ENCODE peak calls at places on chromosomes 6 and 20, in ten cellular contexts. One of them, this sample, is unnamed.

GRCh38 chr6:160106010-160106409 is 15.6 kb upstream of the SLC22A1 start:
- DNase-seq in fibroblast of pulmonary artery: no peak
- DNase-seq in tibial artery: peak
- DNase-seq in ovary: no peak
- DNase-seq in Peyer's patch: no peak
- DNase-seq in GM06990: no peak
- DNase-seq in NB4: no peak
- DNase-seq in adrenal gland: no peak
- DNase-seq in PC-3: no peak
- DNase-seq in naive thymus-derived CD4-positive, alpha-beta T cell: no peak
- DNase-seq in this sample: no peak

GRCh38 chr6:168390746-168391400 is 50.1 kb upstream of the SMOC2 start:
- DNase-seq in fibroblast of pulmonary artery: no peak
- DNase-seq in tibial artery: peak
- DNase-seq in ovary: no peak
- DNase-seq in Peyer's patch: no peak
- DNase-seq in GM06990: no peak
- DNase-seq in NB4: no peak
- DNase-seq in adrenal gland: no peak
- DNase-seq in PC-3: no peak
- DNase-seq in naive thymus-derived CD4-positive, alpha-beta T cell: no peak
- DNase-seq in this sample: no peak

GRCh38 chr6:166955121-166955864 is 1.1 kb downstream of the RNASET2 start:
- DNase-seq in fibroblast of pulmonary artery: no peak
- DNase-seq in tibial artery: no peak
- DNase-seq in ovary: no peak
- DNase-seq in Peyer's patch: peak
- DNase-seq in GM06990: peak
- DNase-seq in NB4: peak
- DNase-seq in adrenal gland: peak
- DNase-seq in PC-3: peak
- DNase-seq in naive thymus-derived CD4-positive, alpha-beta T cell: peak
- DNase-seq in this sample: no peak

GRCh38 chr6:109351231-109352132 is 30.8 kb downstream of the CD164 start:
- DNase-seq in fibroblast of pulmonary artery: peak
- DNase-seq in tibial artery: no peak
- DNase-seq in ovary: no peak
- DNase-seq in Peyer's patch: no peak
- DNase-seq in GM06990: no peak
- DNase-seq in NB4: no peak
- DNase-seq in adrenal gland: peak
- DNase-seq in PC-3: no peak
- DNase-seq in naive thymus-derived CD4-positive, alpha-beta T cell: no peak
- DNase-seq in this sample: no peak

GRCh38 chr6:31825553-31825952 is 2.0 kb upstream of the HSPA1B start:
- DNase-seq in fibroblast of pulmonary artery: no peak
- DNase-seq in tibial artery: no peak
- DNase-seq in ovary: no peak
- DNase-seq in Peyer's patch: no peak
- DNase-seq in GM06990: no peak
- DNase-seq in NB4: no peak
- DNase-seq in adrenal gland: no peak
- DNase-seq in PC-3: no peak
- DNase-seq in naive thymus-derived CD4-positive, alpha-beta T cell: no peak
- DNase-seq in this sample: no peak

GRCh38 chr6:42419490-42420280 is 32.0 kb downstream of the TRERF1 start:
- DNase-seq in fibroblast of pulmonary artery: no peak
- DNase-seq in tibial artery: no peak
- DNase-seq in ovary: no peak
- DNase-seq in Peyer's patch: no peak
- DNase-seq in GM06990: no peak
- DNase-seq in NB4: no peak
- DNase-seq in adrenal gland: peak
- DNase-seq in PC-3: no peak
- DNase-seq in naive thymus-derived CD4-positive, alpha-beta T cell: no peak
- DNase-seq in this sample: no peak

GRCh38 chr6:165376100-165376499 is 66.7 kb upstream of the C6orf118 start:
- DNase-seq in fibroblast of pulmonary artery: no peak
- DNase-seq in tibial artery: no peak
- DNase-seq in ovary: no peak
- DNase-seq in Peyer's patch: no peak
- DNase-seq in GM06990: no peak
- DNase-seq in NB4: no peak
- DNase-seq in adrenal gland: no peak
- DNase-seq in PC-3: no peak
- DNase-seq in naive thymus-derived CD4-positive, alpha-beta T cell: no peak
- DNase-seq in this sample: no peak

GRCh38 chr20:62202676-62203377 is 17.3 kb downstream of the HRH3 start:
- DNase-seq in fibroblast of pulmonary artery: no peak
- DNase-seq in tibial artery: no peak
- DNase-seq in ovary: peak
- DNase-seq in Peyer's patch: no peak
- DNase-seq in GM06990: no peak
- DNase-seq in NB4: no peak
- DNase-seq in adrenal gland: no peak
- DNase-seq in PC-3: no peak
- DNase-seq in naive thymus-derived CD4-positive, alpha-beta T cell: no peak
- DNase-seq in this sample: no peak

GRCh38 chr6:10901751-10902150 is 14.9 kb downstream of the SYCP2L start:
- DNase-seq in fibroblast of pulmonary artery: no peak
- DNase-seq in tibial artery: no peak
- DNase-seq in ovary: no peak
- DNase-seq in Peyer's patch: peak
- DNase-seq in GM06990: peak
- DNase-seq in NB4: peak
- DNase-seq in adrenal gland: no peak
- DNase-seq in PC-3: no peak
- DNase-seq in naive thymus-derived CD4-positive, alpha-beta T cell: no peak
- DNase-seq in this sample: no peak

GRCh38 chr6:126015869-126016268 is 29.5 kb downstream of the TRMT11 start:
- DNase-seq in fibroblast of pulmonary artery: no peak
- DNase-seq in tibial artery: no peak
- DNase-seq in ovary: no peak
- DNase-seq in Peyer's patch: no peak
- DNase-seq in GM06990: no peak
- DNase-seq in NB4: no peak
- DNase-seq in adrenal gland: no peak
- DNase-seq in PC-3: peak
- DNase-seq in naive thymus-derived CD4-positive, alpha-beta T cell: no peak
- DNase-seq in this sample: no peak

GRCh38 chr6:90294614-90294988 is 2.0 kb downstream of the BACH2 start:
- DNase-seq in fibroblast of pulmonary artery: no peak
- DNase-seq in tibial artery: no peak
- DNase-seq in ovary: peak
- DNase-seq in Peyer's patch: peak
- DNase-seq in GM06990: no peak
- DNase-seq in NB4: no peak
- DNase-seq in adrenal gland: no peak
- DNase-seq in PC-3: no peak
- DNase-seq in naive thymus-derived CD4-positive, alpha-beta T cell: peak
- DNase-seq in this sample: no peak

GRCh38 chr20:49672109-49672681 is 41.5 kb downstream of the B4GALT5 start:
- DNase-seq in fibroblast of pulmonary artery: no peak
- DNase-seq in tibial artery: no peak
- DNase-seq in ovary: no peak
- DNase-seq in Peyer's patch: no peak
- DNase-seq in GM06990: no peak
- DNase-seq in NB4: no peak
- DNase-seq in adrenal gland: no peak
- DNase-seq in PC-3: no peak
- DNase-seq in naive thymus-derived CD4-positive, alpha-beta T cell: no peak
- DNase-seq in this sample: no peak

GRCh38 chr20:49674383-49675352 is 39.0 kb downstream of the B4GALT5 start:
- DNase-seq in fibroblast of pulmonary artery: peak
- DNase-seq in tibial artery: no peak
- DNase-seq in ovary: no peak
- DNase-seq in Peyer's patch: no peak
- DNase-seq in GM06990: no peak
- DNase-seq in NB4: no peak
- DNase-seq in adrenal gland: no peak
- DNase-seq in PC-3: peak
- DNase-seq in naive thymus-derived CD4-positive, alpha-beta T cell: no peak
- DNase-seq in this sample: no peak

GRCh38 chr20:49676581-49677291 is 36.9 kb downstream of the B4GALT5 start:
- DNase-seq in fibroblast of pulmonary artery: peak
- DNase-seq in tibial artery: no peak
- DNase-seq in ovary: no peak
- DNase-seq in Peyer's patch: peak
- DNase-seq in GM06990: peak
- DNase-seq in NB4: peak
- DNase-seq in adrenal gland: no peak
- DNase-seq in PC-3: peak
- DNase-seq in naive thymus-derived CD4-positive, alpha-beta T cell: no peak
- DNase-seq in this sample: no peak

GRCh38 chr20:49677777-49678758 is 35.6 kb downstream of the B4GALT5 start:
- DNase-seq in fibroblast of pulmonary artery: no peak
- DNase-seq in tibial artery: no peak
- DNase-seq in ovary: no peak
- DNase-seq in Peyer's patch: no peak
- DNase-seq in GM06990: no peak
- DNase-seq in NB4: no peak
- DNase-seq in adrenal gland: peak
- DNase-seq in PC-3: peak
- DNase-seq in naive thymus-derived CD4-positive, alpha-beta T cell: no peak
- DNase-seq in this sample: no peak

DNA sequence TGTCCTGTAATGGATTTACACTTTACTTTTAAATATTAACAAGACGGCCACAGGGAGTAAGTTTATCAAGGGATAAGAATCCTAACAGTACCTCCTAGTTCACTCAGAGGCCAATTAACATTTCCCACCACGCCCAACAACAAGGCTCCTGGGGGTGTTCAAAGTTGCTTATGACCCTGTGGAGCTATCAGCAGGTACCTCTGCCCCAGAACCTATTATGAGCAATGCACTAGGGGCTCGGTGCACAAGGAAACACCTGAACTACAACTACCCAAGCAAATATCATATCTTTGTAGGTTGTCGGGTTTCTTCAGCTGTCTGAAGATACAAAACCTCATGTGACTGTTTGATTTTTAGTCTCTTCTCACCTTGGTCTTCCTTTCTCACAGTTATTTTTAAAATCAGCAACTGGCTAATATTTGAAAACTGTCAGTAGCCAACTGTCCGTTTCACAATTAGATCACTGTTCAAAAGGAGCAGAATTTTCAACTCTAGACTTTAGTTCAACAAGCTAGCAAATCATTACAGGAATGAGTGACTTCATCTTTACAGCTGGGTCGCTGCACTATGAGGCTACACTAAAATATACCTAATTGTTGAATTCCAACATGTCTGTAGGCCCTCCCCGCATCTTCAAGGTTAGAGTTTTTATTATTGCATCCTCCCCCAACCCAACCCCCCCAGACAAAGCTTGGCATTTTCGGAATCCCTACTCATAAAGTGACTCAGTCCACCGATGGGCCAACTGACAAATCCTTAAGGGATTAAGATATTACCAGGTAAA is 38.1 kb downstream of the B4GALT5 start:
- DNase-seq in fibroblast of pulmonary artery: no peak
- DNase-seq in tibial artery: no peak
- DNase-seq in ovary: no peak
- DNase-seq in Peyer's patch: no peak
- DNase-seq in GM06990: peak
- DNase-seq in NB4: no peak
- DNase-seq in adrenal gland: no peak
- DNase-seq in PC-3: peak
- DNase-seq in naive thymus-derived CD4-positive, alpha-beta T cell: no peak
- DNase-seq in this sample: no peak
- H3K4me3 ChIP-seq in fibroblast of pulmonary artery: no peak
- H3K4me3 ChIP-seq in tibial artery: no peak
- H3K4me3 ChIP-seq in ovary: no peak
- H3K4me3 ChIP-seq in Peyer's patch: peak
- H3K4me3 ChIP-seq in GM06990: no peak
- H3K4me3 ChIP-seq in NB4: no peak
- H3K4me3 ChIP-seq in adrenal gland: no peak
- H3K4me3 ChIP-seq in PC-3: peak
- H3K4me3 ChIP-seq in naive thymus-derived CD4-positive, alpha-beta T cell: no peak
- H3K4me3 ChIP-seq in this sample: no peak

DNA sequence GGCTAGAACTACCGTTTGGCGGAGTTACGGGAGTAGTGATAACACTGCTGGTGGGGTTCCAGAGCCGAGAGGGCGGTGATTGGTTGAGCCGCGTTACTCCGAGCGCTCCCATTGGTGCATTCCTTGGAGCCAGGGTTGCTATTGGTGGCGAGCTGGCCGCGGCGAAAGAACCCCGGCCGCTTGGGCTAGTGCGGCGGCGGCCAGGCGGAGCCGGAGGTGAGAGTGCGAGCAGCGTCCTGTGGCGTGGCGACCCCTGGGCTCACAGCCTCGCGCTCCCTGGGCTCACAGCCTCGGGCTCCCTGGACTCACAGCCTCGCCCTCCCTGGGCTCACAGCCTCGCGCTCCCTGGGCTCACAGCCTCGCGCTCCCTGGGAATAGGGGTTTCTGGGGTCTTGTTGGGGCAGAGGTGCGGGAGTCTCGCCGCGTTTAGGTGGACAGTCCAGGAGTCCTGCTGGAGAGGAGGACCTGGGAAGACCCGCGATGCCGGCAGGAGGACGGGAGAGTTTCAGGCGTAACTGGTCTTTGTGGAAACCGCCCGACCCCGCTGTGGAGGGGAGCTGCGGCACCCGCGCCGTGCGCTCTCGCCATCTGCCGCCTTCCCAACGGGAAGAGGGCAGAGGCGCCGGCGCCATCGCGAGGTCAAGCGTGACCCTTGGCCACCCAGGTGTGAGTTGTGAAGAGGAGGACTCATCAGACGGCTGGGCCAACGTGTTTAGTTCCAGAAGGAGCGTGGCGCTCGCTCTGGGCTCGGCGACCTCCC is 12.2 kb downstream of the PRDM13 start:
- DNase-seq in fibroblast of pulmonary artery: no peak
- DNase-seq in tibial artery: no peak
- DNase-seq in ovary: no peak
- DNase-seq in Peyer's patch: no peak
- DNase-seq in GM06990: no peak
- DNase-seq in NB4: no peak
- DNase-seq in adrenal gland: no peak
- DNase-seq in PC-3: no peak
- DNase-seq in naive thymus-derived CD4-positive, alpha-beta T cell: no peak
- DNase-seq in this sample: no peak
- H3K4me3 ChIP-seq in fibroblast of pulmonary artery: no peak
- H3K4me3 ChIP-seq in tibial artery: no peak
- H3K4me3 ChIP-seq in ovary: no peak
- H3K4me3 ChIP-seq in Peyer's patch: no peak
- H3K4me3 ChIP-seq in GM06990: no peak
- H3K4me3 ChIP-seq in NB4: no peak
- H3K4me3 ChIP-seq in adrenal gland: no peak
- H3K4me3 ChIP-seq in PC-3: no peak
- H3K4me3 ChIP-seq in naive thymus-derived CD4-positive, alpha-beta T cell: no peak
- H3K4me3 ChIP-seq in this sample: no peak

GRCh38 chr20:9253140-9253539 is 184.3 kb downstream of the PLCB4 start:
- DNase-seq in fibroblast of pulmonary artery: no peak
- DNase-seq in tibial artery: no peak
- DNase-seq in ovary: no peak
- DNase-seq in Peyer's patch: no peak
- DNase-seq in GM06990: no peak
- DNase-seq in NB4: no peak
- DNase-seq in adrenal gland: no peak
- DNase-seq in PC-3: no peak
- DNase-seq in naive thymus-derived CD4-positive, alpha-beta T cell: no peak
- DNase-seq in this sample: no peak
- H3K4me3 ChIP-seq in fibroblast of pulmonary artery: no peak
- H3K4me3 ChIP-seq in tibial artery: no peak
- H3K4me3 ChIP-seq in ovary: no peak
- H3K4me3 ChIP-seq in Peyer's patch: no peak
- H3K4me3 ChIP-seq in GM06990: no peak
- H3K4me3 ChIP-seq in NB4: no peak
- H3K4me3 ChIP-seq in adrenal gland: no peak
- H3K4me3 ChIP-seq in PC-3: no peak
- H3K4me3 ChIP-seq in naive thymus-derived CD4-positive, alpha-beta T cell: no peak
- H3K4me3 ChIP-seq in this sample: no peak

GRCh38 chr6:79570802-79571367 is 33.7 kb upstream of the LCA5 start:
- DNase-seq in fibroblast of pulmonary artery: peak
- DNase-seq in tibial artery: no peak
- DNase-seq in ovary: no peak
- DNase-seq in Peyer's patch: no peak
- DNase-seq in GM06990: peak
- DNase-seq in NB4: peak
- DNase-seq in adrenal gland: no peak
- DNase-seq in PC-3: no peak
- DNase-seq in naive thymus-derived CD4-positive, alpha-beta T cell: peak
- DNase-seq in this sample: no peak
- H3K4me3 ChIP-seq in fibroblast of pulmonary artery: no peak
- H3K4me3 ChIP-seq in tibial artery: no peak
- H3K4me3 ChIP-seq in ovary: peak
- H3K4me3 ChIP-seq in Peyer's patch: peak
- H3K4me3 ChIP-seq in GM06990: no peak
- H3K4me3 ChIP-seq in NB4: no peak
- H3K4me3 ChIP-seq in adrenal gland: no peak
- H3K4me3 ChIP-seq in PC-3: peak
- H3K4me3 ChIP-seq in naive thymus-derived CD4-positive, alpha-beta T cell: no peak
- H3K4me3 ChIP-seq in this sample: peak